ENCODE peak calls at places on chromosomes 3 and 15, in six cellular contexts. Z is sigmoid colon; N is CD4-positive, alpha-beta T cell; W is mesothelial cell of epicardium; E is PC-9; T is astrocyte of the cerebellum. R is an unnamed sample.

GRCh38 chr15:29031502-29032228 is 145.9 kb downstream of the APBA2 start:
- DNase-seq in N (no peak), T (no peak), E (no peak), W (no peak), Z (no peak), R (no peak)

GRCh38 chr3:61545716-61546115 is 15.7 kb upstream of the PTPRG start:
- DNase-seq in N (no peak), T (no peak), E (no peak), Z (no peak), W (no peak), R (no peak)

GRCh38 chr15:91849180-91849579 is 4.3 kb upstream of the SLCO3A1 start:
- DNase-seq in T (no peak), W (no peak), N (no peak), E (no peak), Z (no peak), R (no peak)

GRCh38 chr3:129162729-129163579 is 2.1 kb upstream of the ISY1 start:
- DNase-seq in E (no peak), Z (no peak), N (no peak), W (no peak), T (no peak), R (no peak)

GRCh38 chr3:149673393-149673792 is 15.6 kb upstream of the WWTR1 start:
- DNase-seq in Z (no peak), N (no peak), W (no peak), E (no peak), T (peak), R (no peak)

GRCh38 chr3:150430272-150430671 is 22.2 kb downstream of the TSC22D2 start:
- DNase-seq in N (no peak), W (no peak), E (no peak), Z (no peak), T (no peak), R (no peak)

GRCh38 chr3:64311424-64311920 is 86.2 kb upstream of the PRICKLE2 start:
- DNase-seq in W (no peak), Z (no peak), T (no peak), N (no peak), E (no peak), R (no peak)

GRCh38 chr3:100154171-100154570 is 39.9 kb upstream of the FILIP1L start:
- DNase-seq in W (no peak), Z (no peak), T (no peak), E (no peak), N (no peak), R (no peak)

GRCh38 chr15:80169768-80170357 is 17.1 kb downstream of the FAH start:
- DNase-seq in W (no peak), E (no peak), N (no peak), T (no peak), Z (peak), R (no peak)

GRCh38 chr15:65957451-65957850 is 88.2 kb downstream of the RAB11A start:
- DNase-seq in W (no peak), T (no peak), E (no peak), Z (no peak), N (no peak), R (no peak)

GRCh38 chr3:535566-536416 is 339.2 kb downstream of the CHL1 start:
- DNase-seq in T (no peak), N (no peak), Z (peak), E (no peak), W (no peak), R (no peak)

GRCh38 chr15:76057332-76058000 is 2.3 kb upstream of the TMEM266 start:
- DNase-seq in N (no peak), E (peak), W (peak), Z (no peak), T (no peak), R (peak)

GRCh38 chr15:96336643-96337353 is 6.3 kb downstream of the NR2F2 start:
- DNase-seq in W (no peak), E (no peak), N (no peak), Z (no peak), T (no peak), R (no peak)

GRCh38 chr3:30012941-30013543 is 593.4 kb upstream of the TGFBR2 start:
- DNase-seq in T (peak), Z (peak), N (peak), W (peak), E (no peak), R (peak)

GRCh38 chr3:128804817-128805166 is 74.6 kb upstream of the ACAD9 start:
- DNase-seq in W (no peak), Z (no peak), E (no peak), N (no peak), T (no peak), R (no peak)

GRCh38 chr3:25952133-25952532 is 162.2 kb downstream of the OXSM start:
- DNase-seq in E (no peak), N (no peak), T (no peak), W (no peak), Z (no peak), R (no peak)

GRCh38 chr3:196237203-196237602 is 20.9 kb downstream of the SLC51A start:
- DNase-seq in Z (no peak), W (no peak), T (no peak), N (no peak), E (no peak), R (no peak)

GRCh38 chr3:27345493-27345892 is 23.7 kb downstream of the NEK10 start:
- DNase-seq in T (no peak), N (no peak), Z (no peak), E (peak), W (no peak), R (no peak)

GRCh38 chr3:135792174-135792573 is 173.4 kb upstream of the PPP2R3A start:
- DNase-seq in E (no peak), N (no peak), Z (no peak), W (no peak), T (no peak), R (peak)

GRCh38 chr3:50390523-50391177 is 31.3 kb upstream of the TMEM115 start:
- DNase-seq in N (no peak), W (no peak), T (no peak), Z (peak), E (no peak), R (no peak)

GRCh38 chr15:28459279-28459678 is 73.5 kb downstream of the GOLGA8G start:
- DNase-seq in Z (no peak), T (no peak), W (no peak), E (no peak), N (no peak), R (no peak)

GRCh38 chr15:60538129-60538528 is 59.2 kb upstream of the ICE2 start:
- DNase-seq in W (no peak), T (no peak), N (no peak), Z (no peak), E (no peak), R (no peak)

GRCh38 chr3:154018100-154018696 is 103.0 kb upstream of the ARHGEF26 start:
- DNase-seq in N (peak), W (peak), Z (no peak), T (no peak), E (no peak), R (peak)

GRCh38 chr3:37174532-37175126 is at the start of gene LRRFIP2:
- DNase-seq in E (peak), W (no peak), T (no peak), Z (no peak), N (no peak), R (no peak)

GRCh38 chr3:154194869-154195268 is 73.7 kb downstream of the ARHGEF26 start:
- DNase-seq in E (no peak), W (no peak), N (no peak), Z (no peak), T (no peak), R (no peak)

GRCh38 chr3:118803096-118803476 is 231.6 kb downstream of the IGSF11 start:
- DNase-seq in N (no peak), W (no peak), E (no peak), T (no peak), Z (no peak), R (no peak)

GRCh38 chr3:183475019-183475418 is 46.6 kb upstream of the MCF2L2 start:
- DNase-seq in E (no peak), Z (no peak), T (no peak), N (no peak), W (no peak), R (no peak)

GRCh38 chr3:123096701-123097100 is 29.9 kb downstream of the PDIA5 start:
- DNase-seq in T (no peak), W (no peak), N (no peak), Z (peak), E (no peak), R (no peak)

GRCh38 chr3:168885028-168885427 is 778.5 kb downstream of the MECOM start:
- DNase-seq in E (no peak), Z (no peak), W (no peak), T (no peak), N (no peak), R (no peak)

GRCh38 chr3:58356054-58356453 is 23.4 kb downstream of the PXK start:
- DNase-seq in Z (no peak), N (no peak), W (no peak), E (no peak), T (no peak), R (no peak)

GRCh38 chr15:80780416-80781221 is 1.4 kb downstream of the CEMIP start:
- DNase-seq in W (peak), E (no peak), T (no peak), Z (no peak), N (no peak), R (peak)

GRCh38 chr15:68676926-68677325 is 98.1 kb downstream of the CORO2B start:
- DNase-seq in Z (peak), T (no peak), E (no peak), W (peak), N (no peak), R (no peak)

GRCh38 chr3:145698252-145698651 is 462.7 kb downstream of the PLOD2 start:
- DNase-seq in E (no peak), N (no peak), W (no peak), T (no peak), Z (no peak), R (no peak)

GRCh38 chr3:110504401-110504800 is 567.2 kb upstream of the NECTIN3 start:
- DNase-seq in W (no peak), Z (no peak), T (no peak), E (no peak), N (no peak), R (no peak)

GRCh38 chr15:83190450-83190849 is 17.2 kb downstream of the HDGFL3 start:
- DNase-seq in E (no peak), N (no peak), Z (no peak), W (no peak), T (no peak), R (no peak)

GRCh38 chr3:166560253-166560652 is 723.0 kb upstream of the BCHE start:
- DNase-seq in W (no peak), T (no peak), N (no peak), Z (no peak), E (no peak), R (no peak)

GRCh38 chr3:155553800-155554199 is 191.1 kb downstream of the PLCH1 start:
- DNase-seq in Z (no peak), T (no peak), W (no peak), N (no peak), E (no peak), R (no peak)

GRCh38 chr15:87623832-87624231 is 632.7 kb downstream of the NTRK3 start:
- DNase-seq in T (no peak), W (no peak), N (no peak), E (no peak), Z (no peak), R (no peak)

GRCh38 chr15:57017024-57017423 is 98.6 kb downstream of the TCF12 start:
- DNase-seq in E (no peak), W (no peak), T (no peak), N (no peak), Z (no peak), R (no peak)
- TF ChIP-seq CTCF in E (no peak), W (no peak), T (peak), N (no peak), Z (no peak), R (peak)

DNA sequence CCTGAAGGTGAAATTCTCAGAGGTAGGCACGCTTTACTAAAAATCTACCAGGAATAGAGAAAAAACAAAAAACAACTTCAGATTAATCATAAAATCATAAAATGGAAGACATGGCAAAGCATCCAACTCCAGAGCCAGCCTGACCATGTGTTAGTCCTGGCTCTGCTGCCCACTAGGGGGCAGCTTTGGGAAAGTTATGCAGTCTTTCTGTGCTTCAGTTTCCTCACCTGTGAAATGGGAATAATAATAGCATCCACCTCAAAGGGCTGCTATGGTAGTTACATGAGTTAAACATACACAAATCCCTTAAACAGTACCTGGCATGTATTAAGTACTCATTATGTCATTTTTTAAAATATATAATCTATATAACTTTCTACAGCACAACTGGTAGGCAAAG is 52.3 kb downstream of the WNT5A start:
- DNase-seq in Z (no peak), W (no peak), E (no peak), T (no peak), N (no peak), R (no peak)
- TF ChIP-seq CTCF in Z (no peak), W (no peak), E (peak), T (peak), N (no peak), R (peak)

GRCh38 chr15:26974120-26974780 is 3.3 kb downstream of the GABRG3 start:
- DNase-seq in T (peak), W (no peak), Z (no peak), E (no peak), N (no peak), R (no peak)
- TF ChIP-seq CTCF in T (peak), W (peak), Z (no peak), E (peak), N (no peak), R (peak)

GRCh38 chr3:45332901-45333407 is 55.4 kb upstream of the LARS2 start:
- DNase-seq in N (no peak), T (no peak), E (no peak), W (no peak), Z (no peak), R (no peak)

GRCh38 chr3:45330500-45331295 is 57.7 kb upstream of the LARS2 start:
- DNase-seq in T (peak), E (no peak), W (no peak), Z (no peak), N (no peak), R (no peak)

GRCh38 chr3:45329779-45330305 is 58.5 kb upstream of the LARS2 start:
- DNase-seq in T (no peak), N (no peak), W (no peak), Z (no peak), E (no peak), R (no peak)

GRCh38 chr3:45332493-45332892 is 55.9 kb upstream of the LARS2 start:
- DNase-seq in E (no peak), T (no peak), N (no peak), W (no peak), Z (no peak), R (no peak)

GRCh38 chr3:45333549-45333948 is 54.8 kb upstream of the LARS2 start:
- DNase-seq in E (no peak), T (peak), W (no peak), N (no peak), Z (no peak), R (no peak)
- TF ChIP-seq CTCF in E (no peak), T (peak), W (no peak), N (no peak), Z (no peak), R (no peak)

DNA sequence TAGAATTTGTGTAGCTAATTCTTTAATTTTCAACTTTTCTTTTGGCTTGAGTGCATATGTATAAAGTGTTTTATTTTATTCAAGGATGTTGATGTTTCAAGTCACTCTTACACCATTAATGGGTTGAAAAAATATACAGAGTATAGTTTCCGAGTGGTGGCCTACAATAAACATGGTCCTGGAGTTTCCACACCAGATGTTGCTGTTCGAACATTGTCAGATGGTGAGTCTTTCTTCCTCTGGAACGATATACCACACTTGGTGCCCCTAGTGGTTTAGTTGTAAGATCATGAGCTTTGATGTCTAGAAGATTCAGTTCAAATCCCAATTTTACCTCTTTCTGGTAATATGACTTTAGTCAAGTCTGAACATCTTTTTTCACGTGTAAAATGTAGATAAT is 119.3 kb downstream of the HCN4 start:
- DNase-seq in Z (no peak), E (no peak), W (no peak), N (no peak), T (no peak), R (no peak)
- TF ChIP-seq CTCF in Z (no peak), E (no peak), W (no peak), N (no peak), T (no peak), R (no peak)